ENCODE peak calls at places on chromosomes 3 and 15, in five cellular contexts. P, V, X, W and Z are unnamed samples.

GRCh38 chr15:70852501-70853269 is 1.3 kb downstream of the LARP6 start:
- DNase-seq in P (no peak), V (peak; percentile 37), X (no peak), W (no peak), Z (no peak)

GRCh38 chr15:78394981-78395619 is 42.9 kb upstream of the IREB2 start:
- DNase-seq in P (no peak), V (no peak), X (no peak), W (no peak), Z (no peak)

GRCh38 chr15:63597033-63597790 is at the start of gene FBXL22:
- DNase-seq in P (peak; percentile 69), V (no peak), X (no peak), W (no peak), Z (no peak)

GRCh38 chr3:30232142-30232541 is 374.3 kb upstream of the TGFBR2 start:
- DNase-seq in P (peak; percentile 28), V (peak; percentile 58), X (no peak), W (no peak), Z (no peak)

GRCh38 chr15:29268706-29269484 is 727 bp downstream of the NSMCE3 start:
- DNase-seq in P (peak; percentile 28), V (peak; percentile 20), X (no peak), W (no peak), Z (no peak)

GRCh38 chr15:52622791-52623190 is 54.0 kb upstream of the ARPP19 start:
- DNase-seq in P (no peak), V (no peak), X (no peak), W (no peak), Z (no peak)

GRCh38 chr3:30408105-30408557 is 198.3 kb upstream of the TGFBR2 start:
- DNase-seq in P (no peak), V (peak; percentile 50), X (no peak), W (no peak), Z (no peak)

GRCh38 chr3:4976109-4976508 is 3.1 kb upstream of the BHLHE40 start:
- DNase-seq in P (peak; percentile 32), V (peak; percentile 85), X (peak; percentile 76), W (no peak), Z (no peak)

GRCh38 chr3:163916596-163917560 is 1161.4 kb downstream of the SI start:
- DNase-seq in P (no peak), V (peak; percentile 40), X (peak; percentile 35), W (no peak), Z (no peak)

GRCh38 chr3:156445117-156445968 is 109.6 kb downstream of the SSR3 start:
- DNase-seq in P (no peak), V (no peak), X (no peak), W (no peak), Z (no peak)

GRCh38 chr15:92848852-92849598 is 51.1 kb upstream of the CHD2 start:
- DNase-seq in P (no peak), V (no peak), X (no peak), W (no peak), Z (no peak)

GRCh38 chr15:23372284-23372683 is 17.7 kb downstream of the GOLGA8S start:
- DNase-seq in P (no peak), V (peak; percentile 49), X (no peak), W (no peak), Z (no peak)

GRCh38 chr3:148711981-148712666 is 14.4 kb downstream of the AGTR1 start:
- DNase-seq in P (no peak), V (no peak), X (no peak), W (no peak), Z (no peak)

GRCh38 chr3:52784021-52784621 is 6.7 kb downstream of the ITIH1 start:
- DNase-seq in P (no peak), V (no peak), X (no peak), W (no peak), Z (no peak)

GRCh38 chr3:52784931-52785590 is 7.7 kb downstream of the ITIH1 start:
- DNase-seq in P (no peak), V (no peak), X (no peak), W (no peak), Z (no peak)

GRCh38 chr3:52781741-52782140 is 4.3 kb downstream of the ITIH1 start:
- DNase-seq in P (peak; percentile 3), V (no peak), X (no peak), W (peak; percentile 5), Z (no peak)

GRCh38 chr3:52782412-52783210 is 5.2 kb downstream of the ITIH1 start:
- DNase-seq in P (no peak), V (no peak), X (no peak), W (no peak), Z (no peak)

DNA sequence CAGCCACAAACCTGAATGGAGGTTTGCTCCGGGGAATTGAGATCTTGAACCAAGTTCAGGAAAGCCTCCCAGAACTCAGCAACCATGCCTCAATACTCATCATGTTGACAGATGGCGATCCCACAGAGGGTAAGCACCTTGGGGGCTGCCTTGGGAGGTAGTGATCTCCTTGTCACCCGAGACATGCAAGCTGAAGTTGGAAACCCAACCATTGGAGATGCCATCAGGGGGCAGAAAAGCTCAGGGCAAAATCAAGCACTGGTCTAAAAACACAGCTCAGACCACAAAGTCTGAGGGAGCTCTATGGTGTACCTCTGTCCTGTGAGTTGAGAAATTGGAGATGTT is 5.8 kb downstream of the ITIH1 start:
- DNase-seq in P (no peak), V (no peak), X (no peak), W (no peak), Z (no peak)
- TF ChIP-seq CTCF in P (peak; percentile 10), V (no peak), X (no peak), W (no peak), Z (no peak)

GRCh38 chr3:136861890-136862610 is at the start of gene NCK1:
- DNase-seq in P (peak; percentile 99), V (peak; percentile 98), X (peak; percentile 97), W (peak; percentile 97), Z (peak; percentile 97)
- TF ChIP-seq CTCF in P (peak; percentile 17), V (no peak), X (no peak), W (peak; percentile 47), Z (no peak)

DNA sequence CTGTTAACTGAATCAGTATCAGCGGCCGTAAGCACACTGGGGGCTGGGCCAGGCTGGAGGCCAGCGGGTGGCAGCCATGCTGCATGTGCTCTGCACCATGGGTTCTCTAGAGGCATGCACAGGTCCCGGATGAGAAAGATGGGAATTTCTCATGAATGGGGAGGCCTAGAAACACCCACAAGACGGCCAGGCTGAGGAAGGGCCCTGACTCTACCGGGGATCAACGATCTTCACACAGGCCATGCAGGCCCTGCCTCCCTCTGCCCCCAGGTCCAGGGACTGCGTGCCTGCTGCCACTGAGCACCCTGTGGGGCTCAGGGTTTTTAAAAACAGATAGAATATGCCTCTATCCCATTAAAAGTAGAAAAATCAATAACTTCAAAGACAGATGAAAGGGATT is 32.7 kb downstream of the SLC41A3 start:
- DNase-seq in P (no peak), V (no peak), X (no peak), W (no peak), Z (no peak)
- TF ChIP-seq CTCF in P (no peak), V (no peak), X (no peak), W (no peak), Z (no peak)

GRCh38 chr15:85477061-85477460 is 96.7 kb downstream of the AKAP13 start:
- DNase-seq in P (no peak), V (no peak), X (no peak), W (no peak), Z (no peak)

GRCh38 chr15:85479071-85479647 is 98.8 kb downstream of the AKAP13 start:
- DNase-seq in P (no peak), V (no peak), X (no peak), W (no peak), Z (no peak)

GRCh38 chr15:85475317-85475701 is 94.9 kb downstream of the AKAP13 start:
- DNase-seq in P (no peak), V (no peak), X (no peak), W (no peak), Z (no peak)

GRCh38 chr15:85475711-85476110 is 95.3 kb downstream of the AKAP13 start:
- DNase-seq in P (no peak), V (no peak), X (no peak), W (no peak), Z (no peak)

DNA sequence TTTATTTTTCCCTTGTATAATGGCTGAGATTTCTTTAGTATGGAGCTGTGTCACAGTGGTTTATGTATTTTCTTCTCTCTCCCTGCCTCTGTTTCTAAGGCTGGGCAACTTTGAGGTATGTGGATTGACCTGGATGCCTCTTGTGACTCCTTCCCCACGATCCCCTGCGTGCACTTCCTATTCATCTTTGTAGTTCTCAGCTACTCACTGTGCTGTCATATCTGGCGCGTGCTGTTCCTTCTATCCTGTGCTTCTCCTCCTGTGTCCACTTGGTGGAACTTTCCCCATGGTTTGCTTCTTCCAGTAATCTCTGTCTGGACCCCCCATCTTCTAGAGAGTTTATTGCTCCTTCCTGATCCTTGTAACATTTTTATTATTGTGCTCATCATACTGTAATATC is 97.3 kb downstream of the AKAP13 start:
- DNase-seq in P (no peak), V (no peak), X (no peak), W (no peak), Z (no peak)
- TF ChIP-seq CTCF in P (no peak), V (no peak), X (no peak), W (no peak), Z (no peak)

DNA sequence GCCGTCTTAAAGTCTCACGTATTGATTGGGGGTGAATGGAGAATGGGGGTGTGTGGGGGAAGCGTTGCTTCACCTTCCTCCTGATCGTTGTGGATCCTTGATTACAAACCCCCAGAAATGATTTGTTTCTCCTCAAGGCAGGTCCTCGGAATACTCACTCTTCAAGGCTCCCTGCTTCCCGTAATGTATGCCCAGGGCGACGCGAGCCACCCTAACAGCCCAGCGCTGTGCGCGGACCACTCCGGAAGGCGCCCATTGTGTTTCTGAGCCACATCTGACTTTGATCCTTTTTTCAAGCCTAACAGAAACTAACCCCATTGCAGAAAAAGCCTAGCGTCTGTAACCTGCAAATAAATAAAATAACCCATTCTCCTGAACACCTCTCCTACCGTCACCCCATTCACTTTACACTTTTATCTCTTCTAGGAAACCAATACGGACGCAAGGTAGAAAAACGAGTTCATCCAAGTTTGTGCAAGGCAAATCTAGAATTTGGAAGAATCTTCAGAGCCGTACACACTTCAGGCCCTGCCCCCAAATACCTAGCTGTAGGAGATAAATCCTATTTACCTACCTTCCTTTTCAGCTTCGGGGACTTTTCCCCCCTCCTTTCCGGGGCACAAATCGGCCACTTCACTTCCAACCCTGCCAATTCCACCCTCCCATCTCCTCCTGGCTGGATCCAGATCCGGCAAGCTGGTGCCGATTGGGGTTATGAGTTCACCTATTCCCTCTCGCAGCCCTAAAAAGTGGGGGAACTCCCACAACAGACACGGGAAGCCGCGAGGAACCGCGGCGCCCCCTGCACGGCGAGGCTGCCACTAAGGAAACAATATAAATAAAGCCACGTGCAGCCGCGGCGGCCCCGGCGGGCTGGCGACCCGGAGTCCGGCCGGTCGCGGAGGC is 1.1 kb downstream of the PRTG start:
- DNase-seq in P (peak; percentile 25), V (peak; percentile 31), X (no peak), W (no peak), Z (peak; percentile 50)
- TF ChIP-seq CTCF in P (no peak), V (no peak), X (no peak), W (no peak), Z (no peak)

DNA sequence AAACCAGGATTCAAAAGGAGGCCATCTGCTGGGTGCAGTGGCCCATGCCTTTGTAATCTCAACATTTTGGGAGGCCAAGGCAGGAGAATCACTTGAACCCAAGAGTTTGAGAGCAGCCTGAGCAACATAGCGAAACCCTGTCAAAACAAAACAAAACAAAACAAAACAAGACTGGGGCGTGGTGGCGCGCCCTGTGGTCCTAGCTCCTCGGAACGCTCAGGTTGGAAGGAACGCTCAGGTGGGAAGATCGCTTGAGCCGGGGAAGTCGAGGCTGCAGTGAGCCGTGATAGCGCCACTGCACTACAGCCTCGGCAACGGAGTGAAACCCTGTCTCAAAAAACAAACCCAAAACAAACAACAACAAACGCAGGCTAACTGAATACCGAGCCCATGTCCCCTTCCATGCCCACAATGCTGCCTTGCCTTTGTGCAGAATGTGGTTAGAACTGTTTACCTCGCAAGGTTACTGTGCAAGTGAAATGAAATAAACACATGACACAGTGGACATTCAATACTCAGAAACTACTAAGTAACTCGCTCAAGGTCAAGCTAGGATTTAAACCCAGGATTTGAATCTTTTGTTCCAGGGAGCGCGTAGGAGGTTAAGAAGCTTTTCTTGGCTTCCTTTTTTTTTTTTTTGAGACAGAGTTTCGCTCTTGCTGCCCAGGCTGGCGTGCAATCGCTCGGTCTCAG is 766 bp upstream of the EMC4 start:
- DNase-seq in P (no peak), V (peak; percentile 11), X (no peak), W (no peak), Z (no peak)
- TF ChIP-seq CTCF in P (no peak), V (no peak), X (no peak), W (no peak), Z (no peak)